ENCODE peak calls at places on chromosomes 11 and 22, in nine cellular contexts. H, C, G, L, K, V, U, B and T are unnamed samples.

GRCh38 chr11:13276454-13276851 is 1.1 kb upstream of the BMAL1 start:
- DNase-seq in C (no peak), K (no peak), V (no peak), L (no peak), U (no peak), B (no peak), G (no peak), H (no peak), T (no peak)

GRCh38 chr11:17561466-17562001 is 14.5 kb downstream of the OTOG start:
- DNase-seq in L (no peak), V (no peak), G (no peak), U (no peak), C (no peak), B (no peak), K (no peak), H (no peak), T (no peak)

GRCh38 chr11:13259374-13259773 is 18.2 kb upstream of the BMAL1 start:
- DNase-seq in V (no peak), B (no peak), G (no peak), K (no peak), L (no peak), U (no peak), C (no peak), H (no peak), T (no peak)

GRCh38 chr22:26684173-26684572 is 26.8 kb downstream of the MIAT start:
- DNase-seq in G (no peak), C (no peak), L (no peak), K (no peak), U (no peak), V (no peak), H (no peak), B (no peak), T (no peak)

GRCh38 chr22:50530280-50530856 is 556 bp upstream of the TYMP start:
- DNase-seq in V (no peak), G (no peak), U (no peak), L (no peak), B (no peak), C (peak), H (peak), K (no peak), T (no peak)

GRCh38 chr22:50032941-50033601 is 20.5 kb upstream of the IL17REL start:
- DNase-seq in C (no peak), K (no peak), B (no peak), H (no peak), U (no peak), V (no peak), G (no peak), L (no peak), T (no peak)

GRCh38 chr22:35345808-35346505 is 34.9 kb upstream of the HMOX1 start:
- DNase-seq in L (no peak), C (no peak), H (no peak), V (no peak), K (no peak), U (no peak), B (no peak), G (no peak), T (no peak)

GRCh38 chr11:100805509-100806199 is 118.6 kb downstream of the ARHGAP42 start:
- DNase-seq in V (no peak), U (no peak), K (no peak), C (no peak), B (no peak), L (no peak), H (no peak), G (no peak), T (no peak)

GRCh38 chr11:80929406-80929805 is 1488.6 kb upstream of the TENM4 start:
- DNase-seq in V (no peak), B (no peak), G (no peak), U (no peak), H (no peak), C (no peak), L (no peak), K (no peak), T (no peak)

GRCh38 chr11:65672180-65672860 is 9.6 kb upstream of the RELA start:
- DNase-seq in V (no peak), H (no peak), U (no peak), L (no peak), K (no peak), B (no peak), C (no peak), G (no peak), T (no peak)

GRCh38 chr22:28955817-28956216 is 72.4 kb downstream of the ZNRF3 start:
- DNase-seq in K (peak), G (no peak), H (no peak), B (peak), C (no peak), U (no peak), V (no peak), L (peak), T (peak)

GRCh38 chr11:126790550-126790981 is 210.0 kb downstream of the KIRREL3 start:
- DNase-seq in C (no peak), G (peak), U (peak), B (no peak), L (no peak), K (no peak), V (peak), H (no peak), T (no peak)

GRCh38 chr11:78428273-78428651 is 10.6 kb upstream of the GAB2 start:
- DNase-seq in H (no peak), L (peak), V (no peak), K (no peak), B (no peak), G (no peak), C (no peak), U (no peak), T (no peak)

GRCh38 chr11:130945945-130946344 is 29.7 kb upstream of the SNX19 start:
- DNase-seq in G (no peak), B (no peak), L (no peak), H (no peak), U (peak), K (no peak), V (peak), C (no peak), T (no peak)

GRCh38 chr11:121446752-121447156 is 5.4 kb upstream of the SORL1 start:
- DNase-seq in G (no peak), H (no peak), C (no peak), L (no peak), U (no peak), K (no peak), V (no peak), B (no peak), T (no peak)

GRCh38 chr11:75576445-75577049 is 14.5 kb downstream of the SERPINH1 start:
- DNase-seq in K (no peak), V (no peak), U (no peak), H (no peak), G (no peak), L (no peak), B (no peak), C (peak), T (no peak)

GRCh38 chr11:75867778-75868374 is 52.9 kb downstream of the UVRAG start:
- DNase-seq in K (peak), V (no peak), G (no peak), C (no peak), U (peak), B (no peak), L (no peak), H (peak), T (peak)

GRCh38 chr11:78033040-78033439 is 10.0 kb upstream of the KCTD14 start:
- DNase-seq in L (no peak), H (no peak), U (no peak), C (no peak), K (no peak), G (no peak), B (no peak), V (no peak), T (no peak)

GRCh38 chr11:37199082-37199481 is 601.0 kb upstream of the RAG2 start:
- DNase-seq in G (no peak), B (no peak), V (no peak), L (no peak), K (no peak), H (no peak), C (no peak), U (no peak), T (no peak)

GRCh38 chr11:2908130-2908529 is 21.1 kb downstream of the PHLDA2 start:
- DNase-seq in H (no peak), C (no peak), B (no peak), V (no peak), G (no peak), U (no peak), L (no peak), K (no peak), T (no peak)

GRCh38 chr11:62105611-62106245 is 18.1 kb upstream of the INCENP start:
- DNase-seq in B (no peak), U (no peak), H (no peak), K (no peak), G (no peak), C (no peak), L (no peak), V (no peak), T (no peak)

GRCh38 chr11:21625982-21626381 is 566.9 kb upstream of the ANO5 start:
- DNase-seq in L (peak), G (no peak), K (no peak), B (no peak), C (no peak), U (no peak), H (no peak), V (no peak), T (no peak)

GRCh38 chr11:71311176-71311925 is 59.0 kb upstream of the SHANK2 start:
- DNase-seq in C (no peak), K (no peak), L (no peak), H (no peak), B (no peak), V (no peak), G (no peak), U (no peak), T (no peak)

GRCh38 chr11:20839231-20839630 is 169.8 kb downstream of the NELL1 start:
- DNase-seq in C (no peak), H (no peak), V (no peak), L (no peak), K (no peak), B (no peak), G (no peak), U (no peak), T (no peak)

GRCh38 chr22:16954060-16954403 is 54.0 kb downstream of the GAB4 start:
- DNase-seq in K (no peak), V (no peak), C (no peak), B (no peak), G (no peak), U (no peak), H (no peak), L (no peak), T (no peak)

GRCh38 chr11:95067042-95067827 is 516 bp downstream of the SRSF8 start:
- DNase-seq in B (peak), H (peak), U (peak), G (peak), K (peak), V (peak), L (no peak), C (peak), T (peak)

GRCh38 chr22:35838849-35839646 is 121.4 kb downstream of the APOL5 start:
- DNase-seq in G (no peak), C (no peak), K (no peak), B (no peak), U (peak), H (peak), L (no peak), V (peak), T (no peak)

GRCh38 chr11:92046103-92046502 is 178.5 kb upstream of the FAT3 start:
- DNase-seq in K (no peak), C (no peak), H (no peak), V (no peak), U (no peak), B (no peak), G (no peak), L (no peak), T (no peak)

GRCh38 chr11:36306888-36307287 is 10.8 kb downstream of the PRR5L start:
- DNase-seq in G (no peak), C (no peak), H (no peak), L (no peak), V (no peak), U (peak), B (no peak), K (no peak), T (no peak)

GRCh38 chr11:112478806-112479205 is 218.1 kb upstream of the PLET1 start:
- DNase-seq in H (no peak), B (no peak), C (no peak), G (no peak), V (no peak), K (no peak), U (no peak), L (no peak), T (no peak)